ENCODE peak calls at places on chromosomes 16 and 17, in four cellular contexts. C, V, H and W are unnamed samples.

GRCh38 chr16:22027633-22028032 is 19.7 kb downstream of the MOSMO start:
- DNase-seq in C (no peak), V (no peak), H (no peak), W (no peak)

GRCh38 chr17:82888583-82889495 is 49.0 kb upstream of the ZNF750 start:
- DNase-seq in C (peak), V (no peak), H (no peak), W (no peak)

GRCh38 chr16:84999200-84999599 is 12.1 kb downstream of the ZDHHC7 start:
- DNase-seq in C (no peak), V (no peak), H (no peak), W (no peak)

GRCh38 chr16:28063047-28063521 is 430 bp downstream of the GSG1L start:
- DNase-seq in C (no peak), V (no peak), H (no peak), W (no peak)

GRCh38 chr16:84182104-84182503 is 4.8 kb downstream of the TAF1C start:
- DNase-seq in C (no peak), V (no peak), H (no peak), W (no peak)

GRCh38 chr17:69853533-69854262 is 221.3 kb upstream of the KCNJ16 start:
- DNase-seq in C (no peak), V (no peak), H (no peak), W (no peak)

GRCh38 chr17:67212231-67212630 is 32.8 kb downstream of the HELZ start:
- DNase-seq in C (no peak), V (no peak), H (no peak), W (no peak)

GRCh38 chr16:69187891-69188451 is 1.0 kb downstream of the SNTB2 start:
- DNase-seq in C (peak), V (no peak), H (peak), W (no peak)

GRCh38 chr17:41002814-41003213 is 3.1 kb upstream of the KRTAP3-2 start:
- DNase-seq in C (no peak), V (no peak), H (no peak), W (no peak)

GRCh38 chr16:11793840-11794239 is 3.2 kb downstream of the ZC3H7A start:
- DNase-seq in C (no peak), V (no peak), H (no peak), W (no peak)

GRCh38 chr16:4580245-4580644 is 24.1 kb downstream of the C16orf96 start:
- DNase-seq in C (no peak), V (no peak), H (no peak), W (no peak)

GRCh38 chr17:3603119-3603869 is 5.9 kb downstream of the TRPV1 start:
- DNase-seq in C (no peak), V (no peak), H (no peak), W (no peak)

GRCh38 chr16:57409870-57410585 is 5.5 kb downstream of the CCL17 start:
- DNase-seq in C (no peak), V (no peak), H (no peak), W (no peak)

GRCh38 chr17:43353364-43353763 is 45.4 kb upstream of the ARL4D start:
- DNase-seq in C (no peak), V (no peak), H (no peak), W (no peak)

GRCh38 chr17:43351686-43352085 is 47.1 kb upstream of the ARL4D start:
- DNase-seq in C (no peak), V (no peak), H (no peak), W (no peak)

GRCh38 chr17:43350888-43351361 is 47.9 kb upstream of the ARL4D start:
- DNase-seq in C (no peak), V (no peak), H (no peak), W (no peak)

GRCh38 chr17:43352579-43352978 is 46.2 kb upstream of the ARL4D start:
- DNase-seq in C (no peak), V (no peak), H (no peak), W (no peak)

DNA sequence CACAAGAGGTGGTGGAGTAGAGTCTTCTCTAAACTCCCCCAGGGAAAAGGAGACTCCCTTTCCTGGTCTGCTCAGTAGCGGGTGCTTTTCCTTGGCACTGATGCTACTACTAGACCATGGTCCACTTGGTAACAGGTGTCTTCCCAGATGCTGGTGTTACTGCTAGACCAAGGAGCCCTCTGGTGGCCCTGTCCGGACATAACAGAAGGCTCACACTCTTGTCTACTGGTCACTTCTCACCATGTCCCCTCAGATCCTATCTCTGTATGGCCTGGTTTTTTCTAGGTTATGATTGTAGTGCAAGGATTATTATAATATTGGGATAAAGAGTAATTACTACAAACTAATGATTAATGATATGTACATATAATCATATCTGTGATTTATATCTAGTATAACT is 49.7 kb upstream of the ARL4D start:
- DNase-seq in C (no peak), V (no peak), H (no peak), W (no peak)
- TF ChIP-seq CTCF in C (no peak), V (no peak), H (no peak), W (no peak)

DNA sequence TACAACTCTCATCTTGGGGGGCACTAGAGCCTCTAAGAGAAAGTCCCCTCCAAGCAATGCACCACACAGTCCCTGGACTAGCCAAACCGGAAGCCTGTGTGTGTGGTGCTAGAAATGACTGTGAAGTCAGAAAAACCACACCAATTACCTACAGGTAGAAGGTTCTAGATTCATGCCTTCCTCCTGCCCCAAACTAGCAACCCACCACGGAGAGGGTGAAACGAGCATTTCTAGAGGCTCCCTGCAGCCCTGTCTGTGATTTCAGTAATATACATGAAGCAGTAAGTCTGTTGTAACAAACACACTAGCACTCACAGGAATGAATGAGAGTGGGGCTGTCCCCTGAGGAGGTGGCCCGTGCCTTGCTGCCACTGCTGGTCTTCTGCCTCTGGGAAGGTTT is 13.6 kb downstream of the ZFHX3 start:
- DNase-seq in C (no peak), V (no peak), H (no peak), W (no peak)
- H3K4me3 ChIP-seq in C (no peak), V (no peak), H (no peak), W (no peak)

GRCh38 chr16:47309581-47310312 is 151.1 kb downstream of the ITFG1 start:
- DNase-seq in C (no peak), V (no peak), H (no peak), W (no peak)

GRCh38 chr16:47310792-47311211 is 150.1 kb downstream of the ITFG1 start:
- DNase-seq in C (no peak), V (no peak), H (no peak), W (no peak)

GRCh38 chr16:47308601-47309000 is 152.3 kb downstream of the ITFG1 start:
- DNase-seq in C (no peak), V (no peak), H (no peak), W (no peak)

GRCh38 chr16:47316686-47317085 is 144.2 kb downstream of the ITFG1 start:
- DNase-seq in C (no peak), V (no peak), H (no peak), W (no peak)

DNA sequence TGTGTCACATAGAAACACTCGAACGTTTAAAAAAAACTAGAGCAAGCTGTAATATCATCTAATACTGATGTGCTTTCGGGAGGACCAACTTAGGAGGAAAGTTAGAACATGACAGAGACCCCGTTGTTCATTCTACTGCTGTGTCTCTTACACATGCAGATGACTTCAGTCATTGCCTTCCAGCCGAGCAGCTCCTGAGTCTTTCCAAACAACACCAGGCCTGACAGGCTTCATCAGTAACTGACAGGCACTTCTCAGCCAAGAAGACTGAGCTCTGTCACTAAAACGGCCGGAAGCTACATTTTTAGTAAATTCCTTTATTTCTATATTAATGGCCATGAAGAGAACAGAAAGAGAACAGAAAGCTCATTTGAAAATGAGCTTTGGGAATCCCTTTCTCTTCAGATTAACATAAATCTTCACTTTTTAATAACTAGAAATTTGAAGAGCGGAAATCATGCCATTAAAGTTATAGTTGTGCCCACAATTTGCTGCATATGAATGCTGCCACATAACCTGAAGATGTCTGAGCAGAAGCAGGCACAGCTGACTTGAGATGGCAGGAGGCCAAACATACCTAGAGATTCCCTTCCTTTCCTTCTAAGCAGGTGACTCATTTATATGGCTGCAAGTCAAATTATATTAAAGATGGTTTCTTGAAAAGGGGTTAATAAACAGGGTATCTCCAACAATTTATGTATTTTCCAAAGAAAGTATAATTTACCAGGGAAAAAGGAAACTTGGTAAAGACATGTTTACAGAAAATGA is 148.9 kb downstream of the ITFG1 start:
- DNase-seq in C (no peak), V (no peak), H (no peak), W (no peak)
- H3K27ac ChIP-seq in C (no peak), V (no peak), H (no peak), W (peak)

DNA sequence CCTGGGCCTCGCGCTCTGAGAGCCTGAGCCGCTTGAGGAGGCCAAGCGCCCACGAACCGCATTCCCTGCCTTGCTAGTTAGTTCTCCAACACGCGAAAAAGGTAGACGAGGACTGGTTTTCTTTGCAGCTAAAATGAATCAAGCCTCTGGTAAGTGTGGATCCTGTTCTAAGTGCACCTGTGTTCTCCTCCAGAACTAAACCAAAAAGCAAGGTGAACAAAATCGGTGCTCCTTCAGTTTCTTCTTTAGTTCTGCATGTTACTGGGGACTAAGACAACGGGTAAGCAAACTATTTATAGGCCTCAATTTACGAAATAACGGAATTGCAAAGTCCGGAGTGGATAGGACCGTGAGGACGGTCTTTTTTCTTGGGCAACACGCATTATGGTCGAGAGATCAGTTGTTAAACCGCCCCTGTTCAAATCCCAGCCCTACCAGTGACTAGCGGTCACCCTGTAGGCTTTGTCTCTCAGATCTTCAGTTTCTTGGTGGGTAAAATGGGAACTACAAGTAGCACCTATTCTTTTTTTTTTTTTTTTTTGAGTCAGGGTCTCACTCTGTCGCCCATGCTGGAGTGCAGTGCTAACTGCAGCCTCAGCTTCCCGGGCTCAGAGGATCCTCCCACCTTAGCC is 993 bp upstream of the ANKRD11 start:
- DNase-seq in C (no peak), V (no peak), H (no peak), W (no peak)
- TF ChIP-seq CTCF in C (no peak), V (no peak), H (no peak), W (no peak)

GRCh38 chr17:11241611-11242226 is 706 bp downstream of the SHISA6 start:
- DNase-seq in C (peak), V (no peak), H (no peak), W (no peak)
- H3K4me3 ChIP-seq in C (peak), V (peak), H (peak), W (peak)